ENCODE peak calls at places on chromosomes 11 and 22, in eight cellular contexts. V, Z, X, C, S, G, J and D are unnamed samples.

GRCh38 chr11:30342736-30343166 is 19.8 kb downstream of the ARL14EP start:
- DNase-seq in V (no peak), Z (no peak), G (no peak), C (no peak), J (no peak), S (no peak), X (no peak), D (no peak)

GRCh38 chr11:19087658-19088057 is 27.1 kb upstream of the MRGPRX2 start:
- DNase-seq in J (no peak), X (no peak), G (no peak), Z (peak; percentile 60), V (peak; percentile 81), C (no peak), S (no peak), D (no peak)

GRCh38 chr11:110829873-110830272 is 117.6 kb upstream of the ARHGAP20 start:
- DNase-seq in S (no peak), V (peak; percentile 27), G (no peak), Z (no peak), C (no peak), X (no peak), J (no peak), D (no peak)

GRCh38 chr22:19801340-19802000 is 40.9 kb downstream of the TBX1 start:
- DNase-seq in C (peak; percentile 21), S (no peak), V (peak; percentile 28), Z (no peak), J (no peak), X (no peak), G (no peak), D (no peak)

GRCh38 chr11:6321356-6321755 is 1.1 kb upstream of the CAVIN3 start:
- DNase-seq in G (no peak), S (no peak), V (peak; percentile 48), C (no peak), J (no peak), Z (no peak), X (peak; percentile 14), D (no peak)

GRCh38 chr22:40256501-40256900 is 78.8 kb downstream of the TNRC6B start:
- DNase-seq in S (no peak), G (no peak), X (no peak), V (no peak), C (no peak), Z (no peak), J (no peak), D (no peak)

GRCh38 chr11:95653099-95653498 is 136.5 kb downstream of the FAM76B start:
- DNase-seq in C (no peak), Z (no peak), G (no peak), V (no peak), X (no peak), J (no peak), S (no peak), D (no peak)

GRCh38 chr11:97722065-97722464 is 1298.7 kb upstream of the CNTN5 start:
- DNase-seq in X (no peak), J (no peak), V (no peak), S (no peak), C (no peak), G (no peak), Z (peak; percentile 89), D (peak; percentile 35)

GRCh38 chr11:131465056-131465455 is 94.6 kb downstream of the NTM start:
- DNase-seq in J (no peak), S (no peak), C (no peak), Z (no peak), X (no peak), V (no peak), G (no peak), D (no peak)

GRCh38 chr11:12193515-12194336 is 83.3 kb downstream of the MICAL2 start:
- DNase-seq in V (no peak), Z (no peak), S (no peak), C (no peak), J (no peak), G (no peak), X (no peak), D (no peak)

GRCh38 chr11:91802475-91802874 is 422.1 kb upstream of the FAT3 start:
- DNase-seq in S (no peak), Z (no peak), C (no peak), X (no peak), J (no peak), V (no peak), G (no peak), D (no peak)

GRCh38 chr22:29270475-29271271 is 2.6 kb downstream of the EWSR1 start:
- DNase-seq in Z (peak; percentile 58), X (peak; percentile 34), G (no peak), V (peak; percentile 55), C (no peak), S (no peak), J (no peak), D (no peak)

GRCh38 chr11:6637871-6638270 is 17.7 kb downstream of the DCHS1 start:
- DNase-seq in J (no peak), G (peak; percentile 67), S (no peak), Z (peak; percentile 85), V (peak; percentile 84), X (no peak), C (no peak), D (no peak)

GRCh38 chr11:125470355-125470754 is 25.7 kb downstream of the FEZ1 start:
- DNase-seq in X (no peak), G (no peak), C (no peak), S (no peak), J (no peak), Z (no peak), V (no peak), D (no peak)

GRCh38 chr11:43601511-43601910 is 79.0 kb upstream of the HSD17B12 start:
- DNase-seq in Z (no peak), C (no peak), V (no peak), X (no peak), G (no peak), S (no peak), J (no peak), D (no peak)

GRCh38 chr11:46381836-46382643 is 571 bp downstream of the MDK start:
- DNase-seq in V (peak; percentile 43), X (peak; percentile 62), Z (no peak), C (peak; percentile 82), G (no peak), S (no peak), J (no peak), D (peak; percentile 62)

GRCh38 chr11:78838417-78838816 is 263.8 kb upstream of the NARS2 start:
- DNase-seq in C (no peak), G (no peak), X (no peak), V (no peak), S (no peak), Z (no peak), J (peak; percentile 6), D (no peak)

GRCh38 chr11:40186401-40187091 is 1272.9 kb downstream of the LRRC4C start:
- DNase-seq in J (no peak), C (peak; percentile 41), X (peak; percentile 9), V (no peak), S (no peak), G (no peak), Z (no peak), D (no peak)

GRCh38 chr11:134145715-134146114 is 76.8 kb downstream of the JAM3 start:
- DNase-seq in S (no peak), C (no peak), X (no peak), J (no peak), Z (no peak), V (no peak), G (no peak), D (no peak)

GRCh38 chr11:64007160-64007628 is 21.0 kb downstream of the OTUB1 start:
- DNase-seq in G (no peak), X (peak; percentile 70), J (no peak), C (peak; percentile 80), S (no peak), V (peak; percentile 82), Z (no peak), D (peak; percentile 61)

GRCh38 chr22:46064966-46065666 is 85.2 kb upstream of the PPARA start:
- DNase-seq in Z (no peak), V (peak; percentile 71), C (no peak), G (peak; percentile 23), S (peak; percentile 46), J (no peak), X (no peak), D (no peak)

DNA sequence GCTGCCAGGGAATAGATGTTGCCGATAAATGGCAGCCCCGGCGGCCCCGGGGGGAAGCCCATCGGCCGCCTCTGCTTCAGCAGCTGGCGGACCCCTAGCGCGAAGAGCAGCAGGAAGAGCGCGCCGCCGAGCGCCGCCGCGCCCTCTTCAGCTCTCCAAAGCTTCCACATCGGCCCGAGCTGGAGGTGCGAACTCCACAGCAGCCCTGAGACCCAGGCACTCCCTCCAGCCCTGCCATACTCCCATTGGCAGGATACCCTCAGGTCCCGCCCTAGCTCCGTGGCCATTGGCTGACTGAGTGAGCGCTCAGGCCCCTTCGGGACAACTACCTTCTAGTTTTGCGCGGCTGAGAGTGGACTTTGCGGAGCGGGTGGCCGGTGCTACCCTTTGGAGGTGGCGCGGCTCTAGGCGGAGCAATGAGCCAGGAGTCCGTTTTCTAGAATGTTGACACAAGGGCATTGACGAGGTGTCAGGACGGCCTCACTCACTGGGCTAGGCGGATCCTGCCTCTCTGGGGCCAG is at the start of gene CYP2R1:
- DNase-seq in V (peak; percentile 96), S (peak; percentile 97), J (peak; percentile 97), Z (peak; percentile 95), G (peak; percentile 97), X (peak; percentile 96), C (peak; percentile 96), D (peak; percentile 96)
- H3K4me1 ChIP-seq in V (no peaks in the 10 kb centered on the region), S (no peaks in the 10 kb centered on the region), J (peaks cover 5% of the 10 kb centered on the region), Z (peaks cover 3% of the 10 kb centered on the region), G (peaks cover 12% of the 10 kb centered on the region), X (no peaks in the 10 kb centered on the region), C (no peaks in the 10 kb centered on the region), D (peaks cover 7% of the 10 kb centered on the region)

DNA sequence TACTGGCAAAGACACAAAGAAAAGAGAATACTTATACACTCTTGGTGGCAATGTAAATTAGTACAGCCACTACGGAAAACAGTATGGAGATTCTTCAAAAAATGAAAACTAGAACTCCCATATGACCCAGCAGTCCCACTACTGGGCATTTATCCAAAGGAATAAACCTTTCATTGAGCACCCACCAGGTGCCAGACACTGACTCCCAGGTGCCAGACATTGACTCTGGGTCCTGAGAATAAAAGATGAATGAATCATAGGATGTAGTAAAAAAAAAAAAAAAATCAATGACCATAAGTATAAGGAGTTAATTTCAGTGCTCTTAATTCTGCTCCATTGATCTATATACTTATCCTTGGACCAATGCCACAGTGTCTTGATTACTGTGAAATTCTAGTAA is 28.2 kb downstream of the HEPHL1 start:
- DNase-seq in X (no peak), Z (no peak), G (no peak), J (no peak), V (no peak), S (no peak), C (no peak), D (no peak)
- H3K27me3 ChIP-seq in X (no peaks in the 10 kb centered on the region), Z (no peaks in the 10 kb centered on the region), G (no peaks in the 10 kb centered on the region), J (no peaks in the 10 kb centered on the region), V (peaks cover 5% of the 10 kb centered on the region), S (no peaks in the 10 kb centered on the region), C (no peaks in the 10 kb centered on the region), D (no peaks in the 10 kb centered on the region)

GRCh38 chr11:106249857-106250256 is 172.4 kb downstream of the AASDHPPT start:
- DNase-seq in G (no peak), Z (no peak), J (no peak), X (no peak), S (no peak), V (peak; percentile 17), C (no peak), D (peak; percentile 40)
- H3K36me3 ChIP-seq in G (no peaks in the 10 kb centered on the region), Z (no peaks in the 10 kb centered on the region), J (no peaks in the 10 kb centered on the region), X (no peaks in the 10 kb centered on the region), S (no peaks in the 10 kb centered on the region), V (no peaks in the 10 kb centered on the region), C (no peaks in the 10 kb centered on the region), D (no peaks in the 10 kb centered on the region)

DNA sequence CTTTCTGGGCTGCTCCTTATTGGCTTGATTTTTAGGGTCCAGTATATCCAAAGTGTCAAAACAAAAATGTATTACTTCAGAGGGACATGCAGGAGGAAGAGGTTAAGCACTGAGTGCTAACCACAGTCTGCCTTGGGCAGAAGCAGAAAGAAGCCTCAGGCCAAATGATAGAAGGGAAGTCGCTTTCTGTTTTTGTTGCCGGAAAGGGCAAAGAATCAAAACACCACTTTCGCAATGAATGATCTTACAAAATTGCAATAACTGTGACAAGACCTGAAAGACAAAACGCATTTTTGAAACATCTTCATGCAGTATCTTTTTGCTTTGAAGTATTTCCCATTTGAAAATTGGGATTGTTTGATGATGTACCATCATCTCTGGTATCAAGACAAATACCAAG is 70.1 kb upstream of the PICALM start:
- DNase-seq in G (no peak), X (no peak), C (no peak), S (no peak), V (no peak), Z (no peak), J (no peak), D (no peak)
- H3K4me1 ChIP-seq in G (no peaks in the 10 kb centered on the region), X (no peaks in the 10 kb centered on the region), C (no peaks in the 10 kb centered on the region), S (peaks cover under 1% of the 10 kb centered on the region), V (peaks cover 8% of the 10 kb centered on the region), Z (peaks cover 6% of the 10 kb centered on the region), J (no peaks in the 10 kb centered on the region), D (no peaks in the 10 kb centered on the region)